ENCODE peak calls at places on chromosomes 2 and 18, in four cellular contexts. X is AG04450, D is mammary epithelial cell, K is uterus. L is an unnamed sample.

GRCh38 chr2:133253793-133254192 is 314.5 kb downstream of the NCKAP5 start:
- DNase-seq in X (no peak), D (no peak), K (no peak), L (no peak)

GRCh38 chr2:60336442-60337141 is 216.9 kb downstream of the BCL11A start:
- DNase-seq in X (no peak), D (no peak), K (no peak), L (no peak)

GRCh38 chr18:36511791-36512352 is 214.4 kb downstream of the FHOD3 start:
- DNase-seq in X (no peak), D (no peak), K (no peak), L (no peak)

GRCh38 chr2:64745562-64745961 is 91.8 kb upstream of the SERTAD2 start:
- DNase-seq in X (no peak), D (no peak), K (no peak), L (no peak)

GRCh38 chr18:9647496-9648323 is 33.4 kb upstream of the PPP4R1 start:
- DNase-seq in X (no peak), D (peak; percentile 57), K (no peak), L (no peak)

GRCh38 chr18:58723810-58724602 is 52.7 kb downstream of the MALT1 start:
- DNase-seq in X (no peak), D (no peak), K (no peak), L (no peak)

GRCh38 chr18:58867281-58867961 is 2.7 kb downstream of the ZNF532 start:
- DNase-seq in X (no peak), D (peak; percentile 88), K (no peak), L (no peak)

GRCh38 chr2:231196592-231196991 is 1.8 kb upstream of the ARMC9 start:
- DNase-seq in X (no peak), D (no peak), K (no peak), L (no peak)

GRCh38 chr2:84880645-84881521 is at the start of gene TRABD2A:
- DNase-seq in X (no peak), D (peak; percentile 21), K (no peak), L (no peak)

GRCh38 chr2:48479923-48480322 is 50.0 kb upstream of the STON1 start:
- DNase-seq in X (no peak), D (no peak), K (no peak), L (no peak)

GRCh38 chr2:238634701-238635402 is 208.1 kb downstream of the ASB1 start:
- DNase-seq in X (no peak), D (no peak), K (no peak), L (no peak)

GRCh38 chr2:238290079-238290478 is 1.7 kb upstream of the PER2 start:
- DNase-seq in X (no peak), D (peak; percentile 99), K (peak; percentile 62), L (no peak)

GRCh38 chr18:79887181-79888000 is 64.1 kb downstream of the SLC66A2 start:
- DNase-seq in X (no peak), D (no peak), K (no peak), L (no peak)

GRCh38 chr2:239803764-239804111 is 221.4 kb downstream of the NDUFA10 start:
- DNase-seq in X (no peak), D (no peak), K (no peak), L (no peak)

GRCh38 chr18:27685807-27686412 is 491.0 kb downstream of the CDH2 start:
- DNase-seq in X (peak; percentile 6), D (peak; percentile 26), K (no peak), L (peak; percentile 43)

GRCh38 chr2:20232837-20233207 is 7.9 kb upstream of the SDC1 start:
- DNase-seq in X (no peak), D (peak; percentile 96), K (no peak), L (no peak)

GRCh38 chr18:39463986-39464385 is 1898.4 kb upstream of the CELF4 start:
- DNase-seq in X (no peak), D (no peak), K (no peak), L (no peak)

GRCh38 chr2:75798624-75799023 is 87.9 kb upstream of the GCFC2 start:
- DNase-seq in X (no peak), D (no peak), K (no peak), L (no peak)

GRCh38 chr18:22314406-22314805 is 103.3 kb downstream of the CTAGE1 start:
- DNase-seq in X (peak; percentile 85), D (peak; percentile 52), K (peak; percentile 85), L (no peak)

GRCh38 chr2:215020283-215020682 is 118.1 kb downstream of the ABCA12 start:
- DNase-seq in X (no peak), D (no peak), K (no peak), L (no peak)

GRCh38 chr2:51995293-51995692 is 963.4 kb upstream of the NRXN1 start:
- DNase-seq in X (peak; percentile 36), D (peak; percentile 1), K (no peak), L (no peak)

GRCh38 chr2:189579585-189579984 is 1.0 kb downstream of the SLC40A1 start:
- DNase-seq in X (no peak), D (no peak), K (peak; percentile 27), L (no peak)

GRCh38 chr2:145874466-145874865 is 1354.5 kb upstream of the ZEB2 start:
- DNase-seq in X (peak; percentile 16), D (peak; percentile 54), K (no peak), L (no peak)

GRCh38 chr2:215356948-215357461 is 45.1 kb downstream of the ATIC start:
- DNase-seq in X (no peak), D (peak; percentile 52), K (no peak), L (no peak)

DNA sequence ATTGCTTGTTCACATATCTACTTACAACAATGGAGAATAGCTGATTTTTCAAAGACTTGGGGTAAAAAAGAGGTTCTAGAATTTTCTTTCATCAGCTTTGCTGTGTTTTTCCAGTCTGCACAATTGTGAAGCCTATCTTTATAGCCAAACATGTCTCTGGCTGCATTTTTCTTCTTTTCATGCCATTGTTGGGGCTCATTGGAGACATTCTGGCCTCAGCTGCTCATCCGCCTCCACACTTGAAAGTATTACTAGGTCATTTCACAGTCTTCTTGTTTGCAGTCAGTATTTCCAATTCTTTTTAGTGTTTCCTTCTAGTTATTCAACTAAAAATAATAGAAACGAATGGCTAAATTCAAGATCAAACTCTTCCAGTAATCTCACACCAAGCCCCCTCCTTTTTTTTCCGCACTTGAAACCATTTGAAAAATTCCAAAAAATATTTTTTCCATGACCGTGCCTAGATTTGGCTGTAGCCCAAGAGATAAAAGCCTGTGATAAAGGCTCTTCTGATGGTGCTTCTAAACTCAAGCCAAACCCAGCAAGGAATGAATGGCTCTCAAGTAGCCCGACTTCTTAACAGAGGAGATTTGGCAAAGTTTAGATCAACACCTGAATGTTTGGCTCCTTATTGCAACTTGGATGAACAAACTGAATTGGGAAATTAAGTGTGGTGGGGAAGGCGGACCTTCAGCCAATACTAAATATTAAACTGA is 103.4 kb downstream of the NRP2 start:
- DNase-seq in X (no peak), D (no peak), K (no peak), L (peak; percentile 27)
- H3K27ac ChIP-seq in X (no peak overlapping the region), D (no peak overlapping the region), K (peak overlapping the region; percentile 19), L (peak overlapping the region; percentile 80)

GRCh38 chr2:8003462-8004075 is 678.3 kb upstream of the ID2 start:
- DNase-seq in X (no peak), D (no peak), K (peak; percentile 65), L (peak; percentile 32)
- H3K27ac ChIP-seq in X (no peak overlapping the region), D (no peak overlapping the region), K (peak overlapping the region; percentile 90), L (no peak overlapping the region)

GRCh38 chr2:40128796-40129195 is 323.1 kb downstream of the SLC8A1 start:
- DNase-seq in X (no peak), D (no peak), K (no peak), L (no peak)

GRCh38 chr2:40129725-40130124 is 322.2 kb downstream of the SLC8A1 start:
- DNase-seq in X (no peak), D (no peak), K (no peak), L (no peak)

GRCh38 chr2:40127890-40128548 is 323.9 kb downstream of the SLC8A1 start:
- DNase-seq in X (peak; percentile 89), D (no peak), K (no peak), L (no peak)

GRCh38 chr2:40130251-40130994 is 321.5 kb downstream of the SLC8A1 start:
- DNase-seq in X (no peak), D (no peak), K (no peak), L (no peak)

DNA sequence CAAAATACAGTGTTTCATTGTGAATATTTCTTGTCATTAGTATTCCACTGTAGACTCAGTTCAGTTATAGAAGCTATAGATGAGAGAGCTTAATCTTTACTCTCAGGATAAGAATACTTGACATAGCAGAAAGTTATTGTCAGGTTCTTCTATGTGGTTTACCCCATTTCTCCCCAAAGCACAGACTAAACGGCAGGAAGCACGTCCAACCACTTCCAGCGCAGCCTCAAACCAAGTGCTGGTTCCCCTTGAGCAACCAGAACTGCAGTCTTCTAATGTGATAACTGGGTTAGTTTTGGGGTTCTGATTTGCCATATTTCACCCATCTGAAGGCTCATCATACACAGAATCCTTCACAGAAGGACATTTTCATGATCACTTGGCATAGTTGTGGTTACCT is 324.7 kb downstream of the SLC8A1 start:
- DNase-seq in X (no peak), D (no peak), K (no peak), L (no peak)
- H3K27ac ChIP-seq in X (peak overlapping the region; percentile 93), D (no peak overlapping the region), K (peak overlapping the region; percentile 21), L (no peak overlapping the region)

GRCh38 chr2:170141865-170142264 is 36.1 kb upstream of the MYO3B start:
- DNase-seq in X (no peak), D (no peak), K (no peak), L (no peak)
- H3K27ac ChIP-seq in X (no peak overlapping the region), D (no peak overlapping the region), K (no peak overlapping the region), L (no peak overlapping the region)

DNA sequence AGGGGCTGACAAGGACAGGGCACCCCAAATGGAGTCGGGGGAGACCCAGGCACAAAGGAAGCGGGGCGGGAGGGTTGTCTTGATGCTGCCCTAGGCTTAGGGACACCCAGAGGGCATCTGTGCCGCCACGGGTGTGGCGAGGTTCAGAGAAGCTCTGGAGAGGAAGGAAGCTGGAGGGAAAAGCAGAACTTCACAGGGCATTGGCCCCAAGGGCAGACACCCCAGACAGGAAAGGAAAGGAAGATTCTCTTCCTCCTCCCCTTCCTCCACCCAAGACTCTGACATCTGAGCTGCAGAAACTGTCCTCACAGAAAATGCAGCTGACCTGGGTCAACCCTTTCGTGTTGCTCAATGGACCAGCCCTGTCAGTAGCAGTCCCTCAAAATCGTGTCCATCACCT is 25.6 kb downstream of the DNMT3A start:
- DNase-seq in X (no peak), D (no peak), K (no peak), L (no peak)
- H3K27ac ChIP-seq in X (no peak overlapping the region), D (no peak overlapping the region), K (peak overlapping the region; percentile 88), L (peak overlapping the region; percentile 82)

DNA sequence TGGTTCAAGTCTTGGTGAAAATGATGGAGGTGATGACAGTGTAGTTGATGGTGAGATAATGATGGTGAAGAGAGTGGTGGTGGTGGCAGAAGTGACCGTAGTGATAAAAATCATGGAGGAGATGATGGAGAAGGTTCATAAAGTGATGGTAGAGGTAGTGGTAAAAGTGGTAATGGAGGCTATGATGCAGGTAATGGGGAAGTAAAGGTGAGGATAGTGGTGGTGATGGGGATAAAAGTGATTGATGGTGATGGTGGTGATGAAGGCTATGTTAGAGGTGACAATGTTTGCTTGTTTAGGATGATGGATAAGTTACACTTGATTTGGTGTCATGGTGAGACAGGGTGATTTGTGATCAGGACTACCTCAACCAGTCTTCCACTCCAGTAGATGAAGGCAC is 268.9 kb downstream of the DYSF start:
- DNase-seq in X (no peak), D (no peak), K (no peak), L (no peak)
- H3K27ac ChIP-seq in X (no peak overlapping the region), D (no peak overlapping the region), K (no peak overlapping the region), L (peak overlapping the region; percentile 62)

L was measured in tibial nerve.